ENCODE peak calls at places on chromosomes 11 and 22, in nine cellular contexts. Q is GM23248, J is PC-9, V is GM23338, O is HCT116, S is PC-3, Y is OCI-LY7, A is MM.1S, Z is hepatocyte. X is an unnamed sample. For H3K9me2, the result is how much of the 10 kb centered on the place peaks cover.

GRCh38 chr22:20634560-20635226 is 127.3 kb downstream of the MED15 start:
- DNase-seq in Q (no peak), J (no peak), V (no peak), O (no peak), S (no peak), Y (no peak), A (no peak), Z (no peak), X (no peak)

GRCh38 chr11:130763087-130763980 is 152.9 kb downstream of the SNX19 start:
- DNase-seq in Q (peak), J (no peak), V (no peak), O (no peak), S (no peak), Y (no peak), A (no peak), Z (no peak), X (no peak)

GRCh38 chr11:34337016-34337415 is 20.8 kb downstream of the ABTB2 start:
- DNase-seq in Q (no peak), J (no peak), V (no peak), O (no peak), S (no peak), Y (no peak), A (no peak), Z (no peak), X (no peak)

GRCh38 chr11:821513-822371 is 3.0 kb downstream of the PNPLA2 start:
- DNase-seq in Q (no peak), J (no peak), V (no peak), O (no peak), S (no peak), Y (no peak), A (no peak), Z (no peak), X (no peak)

GRCh38 chr11:122505304-122506006 is 150.1 kb upstream of the UBASH3B start:
- DNase-seq in Q (peak), J (peak), V (peak), O (peak), S (peak), Y (peak), A (peak), Z (peak), X (peak)

GRCh38 chr11:100585728-100586127 is 101.4 kb upstream of the ARHGAP42 start:
- DNase-seq in Q (no peak), J (no peak), V (no peak), O (no peak), S (no peak), Y (no peak), A (no peak), Z (no peak), X (no peak)

GRCh38 chr11:114440121-114440860 is 1.0 kb downstream of the REXO2 start:
- DNase-seq in Q (peak), J (no peak), V (peak), O (no peak), S (peak), Y (peak), A (no peak), Z (peak), X (peak)

GRCh38 chr11:130886704-130887103 is 29.6 kb downstream of the SNX19 start:
- DNase-seq in Q (no peak), J (no peak), V (no peak), O (no peak), S (no peak), Y (no peak), A (no peak), Z (no peak), X (no peak)

GRCh38 chr11:44749160-44749559 is 22.4 kb downstream of the TSPAN18 start:
- DNase-seq in Q (no peak), J (no peak), V (no peak), O (no peak), S (no peak), Y (no peak), A (no peak), Z (no peak), X (no peak)

GRCh38 chr22:31615481-31615840 is 46.6 kb downstream of the PISD start:
- DNase-seq in Q (no peak), J (no peak), V (no peak), O (no peak), S (no peak), Y (no peak), A (no peak), Z (no peak), X (no peak)

GRCh38 chr22:46547179-46547882 is 9.9 kb upstream of the CELSR1 start:
- DNase-seq in Q (peak), J (peak), V (no peak), O (no peak), S (no peak), Y (no peak), A (no peak), Z (peak), X (no peak)

GRCh38 chr11:70860855-70861254 is 391.5 kb downstream of the SHANK2 start:
- DNase-seq in Q (no peak), J (no peak), V (peak), O (no peak), S (no peak), Y (no peak), A (no peak), Z (no peak), X (no peak)

GRCh38 chr11:123255909-123256308 is 60.9 kb upstream of the CLMP start:
- DNase-seq in Q (no peak), J (no peak), V (peak), O (no peak), S (no peak), Y (no peak), A (no peak), Z (peak), X (no peak)

GRCh38 chr11:81192516-81192915 is 1541.1 kb downstream of the FAM181B start:
- DNase-seq in Q (no peak), J (no peak), V (no peak), O (no peak), S (no peak), Y (no peak), A (no peak), Z (no peak), X (no peak)

GRCh38 chr11:4647795-4648194 is 4.0 kb downstream of the OR51E1 start:
- DNase-seq in Q (no peak), J (no peak), V (no peak), O (no peak), S (no peak), Y (no peak), A (no peak), Z (no peak), X (peak)

GRCh38 chr22:27032121-27032761 is 374.9 kb downstream of the MIAT start:
- DNase-seq in Q (peak), J (no peak), V (peak), O (no peak), S (no peak), Y (no peak), A (no peak), Z (no peak), X (peak)

GRCh38 chr22:17772963-17773605 is 1.2 kb downstream of the BID start:
- DNase-seq in Q (peak), J (peak), V (peak), O (no peak), S (peak), Y (no peak), A (no peak), Z (peak), X (no peak)

GRCh38 chr22:43287441-43287840 is 55.7 kb downstream of the SCUBE1 start:
- DNase-seq in Q (no peak), J (no peak), V (no peak), O (no peak), S (no peak), Y (no peak), A (no peak), Z (no peak), X (peak)

GRCh38 chr22:43289551-43289963 is 53.6 kb downstream of the SCUBE1 start:
- DNase-seq in Q (peak), J (no peak), V (no peak), O (no peak), S (no peak), Y (no peak), A (no peak), Z (no peak), X (no peak)

GRCh38 chr22:43289976-43290663 is 53.1 kb downstream of the SCUBE1 start:
- DNase-seq in Q (peak), J (no peak), V (no peak), O (no peak), S (no peak), Y (no peak), A (no peak), Z (no peak), X (peak)

GRCh38 chr22:43288807-43289417 is 54.3 kb downstream of the SCUBE1 start:
- DNase-seq in Q (no peak), J (no peak), V (no peak), O (no peak), S (no peak), Y (no peak), A (no peak), Z (peak), X (no peak)

GRCh38 chr22:43288378-43288777 is 54.8 kb downstream of the SCUBE1 start:
- DNase-seq in Q (no peak), J (no peak), V (no peak), O (no peak), S (no peak), Y (no peak), A (no peak), Z (no peak), X (no peak)
- H3K9me2 ChIP-seq in Q (under half), J (under half), V (under half), O (under half), S (under half), Y (under half), A (under half), Z (under half), X (under half)

GRCh38 chr11:92382311-92382710 is 157.7 kb downstream of the FAT3 start:
- DNase-seq in Q (no peak), J (no peak), V (peak), O (no peak), S (no peak), Y (no peak), A (no peak), Z (no peak), X (no peak)
- H3K9me2 ChIP-seq in Q (under half), J (under half), V (under half), O (under half), S (under half), Y (under half), A (under half), Z (under half), X (under half)

DNA sequence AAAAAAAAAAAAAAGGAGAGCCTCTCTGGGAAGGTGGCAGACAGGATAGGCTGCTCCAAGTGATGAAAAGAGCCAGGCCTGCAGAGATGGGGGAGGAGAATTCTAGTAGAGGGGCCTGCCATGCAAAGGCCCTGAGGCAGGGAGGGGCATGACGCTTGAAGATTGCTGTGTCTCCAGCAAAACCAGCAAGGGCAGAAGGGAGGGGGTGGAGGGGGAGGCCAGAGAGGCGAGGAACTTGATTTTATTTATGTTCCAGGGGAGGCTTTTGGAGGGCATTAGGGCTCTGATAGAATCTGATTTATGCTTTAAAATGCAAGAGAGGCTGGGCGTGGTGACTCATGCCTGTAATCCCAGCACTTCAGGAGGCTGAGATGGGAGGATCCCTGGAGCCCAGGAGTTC is 16.7 kb upstream of the PACSIN2 start:
- DNase-seq in Q (peak), J (no peak), V (no peak), O (no peak), S (no peak), Y (no peak), A (no peak), Z (no peak), X (no peak)
- H3K9me2 ChIP-seq in Q (under half), J (under half), V (under half), O (under half), S (under half), Y (under half), A (under half), Z (under half), X (under half)

GRCh38 chr11:69333906-69334305 is 40.0 kb downstream of the MYEOV start:
- DNase-seq in Q (no peak), J (no peak), V (no peak), O (no peak), S (no peak), Y (no peak), A (no peak), Z (no peak), X (no peak)

GRCh38 chr11:69335461-69336386 is 41.8 kb downstream of the MYEOV start:
- DNase-seq in Q (no peak), J (peak), V (no peak), O (no peak), S (peak), Y (no peak), A (no peak), Z (no peak), X (no peak)

GRCh38 chr11:69333149-69333710 is 39.3 kb downstream of the MYEOV start:
- DNase-seq in Q (no peak), J (no peak), V (no peak), O (no peak), S (no peak), Y (no peak), A (no peak), Z (no peak), X (no peak)

GRCh38 chr11:69337211-69337721 is 43.3 kb downstream of the MYEOV start:
- DNase-seq in Q (peak), J (peak), V (no peak), O (no peak), S (peak), Y (peak), A (peak), Z (peak), X (no peak)

GRCh38 chr11:69335010-69335409 is 41.1 kb downstream of the MYEOV start:
- DNase-seq in Q (no peak), J (peak), V (no peak), O (no peak), S (no peak), Y (no peak), A (no peak), Z (no peak), X (no peak)
- H3K9me2 ChIP-seq in Q (under half), J (under half), V (under half), O (under half), S (under half), Y (under half), A (under half), Z (under half), X (under half)

GRCh38 chr11:6618117-6619020 is 853 bp downstream of the TPP1 start:
- DNase-seq in Q (peak), J (no peak), V (no peak), O (no peak), S (peak), Y (peak), A (no peak), Z (peak), X (no peak)
- H3K9me2 ChIP-seq in Q (under half), J (under half), V (under half), O (under half), S (under half), Y (under half), A (under half), Z (under half), X (under half)

DNA sequence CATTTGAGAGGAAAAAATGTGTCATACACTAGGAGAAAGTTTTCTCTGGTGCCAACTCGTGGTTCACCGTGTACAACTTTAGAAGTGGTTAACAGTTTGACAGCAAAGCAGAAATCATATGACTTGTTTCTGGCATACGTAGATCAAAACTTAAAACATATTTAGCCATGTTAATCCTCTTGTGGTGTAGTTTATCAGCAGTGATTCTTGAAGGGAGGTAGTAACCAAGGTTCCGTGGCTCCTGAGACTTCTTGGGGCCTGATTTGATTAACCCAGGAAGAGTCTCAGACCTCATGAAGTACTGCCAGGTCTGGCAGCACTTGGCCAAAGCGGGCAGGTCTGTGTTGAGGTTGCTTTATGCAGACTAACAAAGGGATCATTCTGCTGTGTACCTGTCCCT is 40.5 kb downstream of the SREBF2 start:
- DNase-seq in Q (no peak), J (no peak), V (no peak), O (no peak), S (no peak), Y (no peak), A (no peak), Z (no peak), X (no peak)
- H3K9me2 ChIP-seq in Q (under half), J (under half), V (under half), O (under half), S (under half), Y (under half), A (under half), Z (under half), X (under half)

DNA sequence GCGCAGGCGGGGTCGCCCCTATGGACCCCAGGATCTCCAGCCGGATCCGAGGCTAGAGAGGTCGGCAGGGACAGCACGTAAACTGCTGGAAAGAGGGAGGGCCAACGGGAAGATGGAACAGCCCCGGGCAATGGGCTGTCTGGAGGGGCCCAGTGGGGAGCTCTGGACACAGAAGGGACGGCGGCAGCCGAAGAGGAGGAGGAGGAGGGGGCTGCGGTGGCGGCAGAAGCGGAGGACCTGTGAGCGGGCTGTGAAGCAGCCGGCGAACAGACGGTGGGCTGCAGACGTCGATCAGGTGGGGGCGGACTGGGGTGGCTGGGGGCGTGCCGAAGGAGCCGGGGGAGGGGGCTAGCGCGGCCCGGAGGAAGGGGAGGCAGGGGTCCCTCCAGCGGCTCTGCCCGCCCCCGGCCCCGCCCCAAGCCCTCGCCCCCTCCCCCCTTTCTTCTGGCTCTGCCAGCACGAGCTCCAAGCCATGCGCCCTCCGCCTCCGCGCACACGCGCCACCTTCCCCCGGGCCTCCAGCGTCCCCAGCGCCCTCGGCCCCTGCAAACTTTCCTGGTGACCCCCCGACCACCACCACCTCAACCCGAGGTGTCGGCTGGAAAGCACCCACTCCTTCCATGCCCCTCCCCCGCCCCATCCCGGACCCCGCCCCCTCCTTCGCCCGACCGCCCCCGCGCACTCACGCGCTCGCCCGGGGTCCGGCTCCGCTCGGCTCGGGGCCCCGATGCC is 432 bp downstream of the TNKS1BP1 start:
- DNase-seq in Q (peak), J (peak), V (peak), O (no peak), S (peak), Y (no peak), A (no peak), Z (peak), X (peak)
- H3K9me2 ChIP-seq in Q (under half), J (under half), V (under half), O (under half), S (under half), Y (under half), A (under half), Z (under half), X (under half)

GRCh38 chr11:66975403-66976047 is 421 bp downstream of the C11orf86 start:
- DNase-seq in Q (no peak), J (no peak), V (no peak), O (no peak), S (no peak), Y (no peak), A (no peak), Z (no peak), X (no peak)

GRCh38 chr11:66978717-66979116 is 3.6 kb downstream of the C11orf86 start:
- DNase-seq in Q (no peak), J (no peak), V (no peak), O (no peak), S (no peak), Y (no peak), A (no peak), Z (no peak), X (no peak)

GRCh38 chr11:66976048-66976467 is 954 bp downstream of the C11orf86 start:
- DNase-seq in Q (no peak), J (peak), V (peak), O (no peak), S (peak), Y (peak), A (no peak), Z (peak), X (peak)

GRCh38 chr11:66978229-66978628 is 3.1 kb downstream of the C11orf86 start:
- DNase-seq in Q (no peak), J (no peak), V (no peak), O (no peak), S (no peak), Y (no peak), A (no peak), Z (no peak), X (no peak)

GRCh38 chr11:66976925-66977324 is 1.8 kb downstream of the C11orf86 start:
- DNase-seq in Q (no peak), J (no peak), V (no peak), O (no peak), S (no peak), Y (no peak), A (no peak), Z (no peak), X (no peak)
- H3K9me2 ChIP-seq in Q (under half), J (under half), V (under half), O (under half), S (under half), Y (under half), A (under half), Z (under half), X (under half)

DNA sequence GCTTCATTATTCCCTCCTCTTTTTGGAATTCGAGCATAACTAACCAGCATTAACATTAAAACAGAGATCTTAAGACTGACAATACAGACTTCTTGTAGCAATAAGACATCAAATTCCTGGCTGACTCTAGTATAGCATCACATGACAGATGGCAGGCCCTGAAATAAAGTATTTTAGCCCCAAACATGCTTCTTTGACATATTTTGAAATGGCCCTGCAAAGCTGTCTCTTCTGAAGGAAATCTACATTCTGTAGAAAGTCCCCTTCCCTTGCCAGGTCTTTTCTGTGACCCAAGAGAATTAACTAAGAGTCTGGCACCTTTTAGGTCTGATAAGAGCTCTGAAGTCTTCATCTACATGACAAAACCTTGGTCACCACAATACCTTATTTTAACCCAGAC is 38.5 kb upstream of the GNAZ start:
- DNase-seq in Q (no peak), J (no peak), V (no peak), O (no peak), S (no peak), Y (no peak), A (no peak), Z (no peak), X (no peak)
- H3K9me2 ChIP-seq in Q (under half), J (under half), V (under half), O (under half), S (under half), Y (under half), A (under half), Z (under half), X (under half)

GRCh38 chr11:62922189-62922589 is 1.0 kb upstream of the CHRM1 start:
- DNase-seq in Q (no peak), J (no peak), V (no peak), O (no peak), S (no peak), Y (no peak), A (no peak), Z (no peak), X (no peak)
- H3K9me2 ChIP-seq in Q (under half), J (under half), V (under half), O (under half), S (under half), Y (under half), A (under half), Z (under half), X (under half)